ENCODE peak calls at places on chromosomes 13 and 19, in four cellular contexts. One of them, this sample, is unnamed. For H3K27me3, the result is how much of the 10 kb centered on the place peaks cover.

GRCh38 chr19:33296473-33297060 is 5.8 kb downstream of the CEBPA start:
- DNase-seq in colonic mucosa: no peak
- DNase-seq in upper lobe of left lung: peak
- DNase-seq in adrenal gland: no peak
- DNase-seq in this sample: no peak

GRCh38 chr13:46894534-46894906 is 2.3 kb downstream of the HTR2A start:
- DNase-seq in colonic mucosa: no peak
- DNase-seq in adrenal gland: no peak
- DNase-seq in upper lobe of left lung: no peak
- DNase-seq in this sample: no peak

GRCh38 chr13:45200701-45201230 is at the start of gene KCTD4:
- DNase-seq in colonic mucosa: no peak
- DNase-seq in upper lobe of left lung: no peak
- DNase-seq in adrenal gland: no peak
- DNase-seq in this sample: no peak

GRCh38 chr13:40251343-40252032 is 415.0 kb downstream of the FOXO1 start:
- DNase-seq in upper lobe of left lung: no peak
- DNase-seq in adrenal gland: no peak
- DNase-seq in colonic mucosa: no peak
- DNase-seq in this sample: no peak

GRCh38 chr13:27966641-27967202 is 2.4 kb downstream of the CDX2 start:
- DNase-seq in colonic mucosa: peak
- DNase-seq in adrenal gland: no peak
- DNase-seq in upper lobe of left lung: no peak
- DNase-seq in this sample: no peak

GRCh38 chr19:58229255-58229639 is 533 bp downstream of the ZNF544 start:
- DNase-seq in upper lobe of left lung: no peak
- DNase-seq in colonic mucosa: no peak
- DNase-seq in adrenal gland: no peak
- DNase-seq in this sample: no peak

GRCh38 chr13:98966019-98966418 is 11.8 kb downstream of the DOCK9 start:
- DNase-seq in upper lobe of left lung: no peak
- DNase-seq in adrenal gland: no peak
- DNase-seq in colonic mucosa: no peak
- DNase-seq in this sample: no peak

GRCh38 chr19:10688545-10689280 is 12.5 kb upstream of the QTRT1 start:
- DNase-seq in colonic mucosa: no peak
- DNase-seq in upper lobe of left lung: no peak
- DNase-seq in adrenal gland: no peak
- DNase-seq in this sample: peak

GRCh38 chr19:8366961-8367326 is 3.0 kb downstream of the ANGPTL4 start:
- DNase-seq in adrenal gland: no peak
- DNase-seq in upper lobe of left lung: no peak
- DNase-seq in colonic mucosa: no peak
- DNase-seq in this sample: peak

GRCh38 chr19:50427997-50428425 is 4.7 kb upstream of the MYBPC2 start:
- DNase-seq in upper lobe of left lung: peak
- DNase-seq in colonic mucosa: peak
- DNase-seq in adrenal gland: peak
- DNase-seq in this sample: peak

GRCh38 chr19:48543121-48543710 is 8.8 kb upstream of the SULT2B1 start:
- DNase-seq in upper lobe of left lung: peak
- DNase-seq in adrenal gland: no peak
- DNase-seq in colonic mucosa: peak
- DNase-seq in this sample: peak

GRCh38 chr19:929523-930258 is 3.9 kb downstream of the ARID3A start:
- DNase-seq in adrenal gland: no peak
- DNase-seq in upper lobe of left lung: no peak
- DNase-seq in colonic mucosa: no peak
- DNase-seq in this sample: no peak

GRCh38 chr19:10402441-10403038 is 802 bp downstream of the CDC37 start:
- DNase-seq in upper lobe of left lung: peak
- DNase-seq in colonic mucosa: peak
- DNase-seq in adrenal gland: no peak
- DNase-seq in this sample: no peak

GRCh38 chr13:23657056-23657455 is 86.8 kb downstream of the TNFRSF19 start:
- DNase-seq in colonic mucosa: no peak
- DNase-seq in adrenal gland: no peak
- DNase-seq in upper lobe of left lung: no peak
- DNase-seq in this sample: no peak

GRCh38 chr19:2269244-2270156 is 12.5 kb downstream of the PEAK3 start:
- DNase-seq in adrenal gland: peak
- DNase-seq in upper lobe of left lung: peak
- DNase-seq in colonic mucosa: peak
- DNase-seq in this sample: peak

GRCh38 chr13:57629391-57629804 is 2.1 kb upstream of the PCDH17 start:
- DNase-seq in upper lobe of left lung: no peak
- DNase-seq in adrenal gland: peak
- DNase-seq in colonic mucosa: no peak
- DNase-seq in this sample: no peak

GRCh38 chr13:108214511-108215383 is 589 bp downstream of the LIG4 start:
- DNase-seq in upper lobe of left lung: peak
- DNase-seq in colonic mucosa: peak
- DNase-seq in adrenal gland: no peak
- DNase-seq in this sample: no peak

GRCh38 chr19:3268763-3269162 is 44.3 kb downstream of the CELF5 start:
- DNase-seq in colonic mucosa: no peak
- DNase-seq in adrenal gland: no peak
- DNase-seq in upper lobe of left lung: no peak
- DNase-seq in this sample: no peak

GRCh38 chr13:22757530-22758120 is 423.2 kb upstream of the SGCG start:
- DNase-seq in upper lobe of left lung: no peak
- DNase-seq in colonic mucosa: no peak
- DNase-seq in adrenal gland: no peak
- DNase-seq in this sample: no peak

GRCh38 chr19:35882074-35882832 is 13.9 kb downstream of the APLP1 start:
- DNase-seq in adrenal gland: peak
- DNase-seq in upper lobe of left lung: no peak
- DNase-seq in colonic mucosa: peak
- DNase-seq in this sample: no peak

GRCh38 chr19:51807111-51807701 is 12.2 kb downstream of the FPR3 start:
- DNase-seq in colonic mucosa: no peak
- DNase-seq in adrenal gland: no peak
- DNase-seq in upper lobe of left lung: peak
- DNase-seq in this sample: no peak

GRCh38 chr13:100100115-100100879 is 11.4 kb downstream of the PCCA start:
- DNase-seq in upper lobe of left lung: no peak
- DNase-seq in adrenal gland: peak
- DNase-seq in colonic mucosa: peak
- DNase-seq in this sample: peak

GRCh38 chr19:49559928-49560327 is 20.4 kb downstream of the NOSIP start:
- DNase-seq in colonic mucosa: no peak
- DNase-seq in upper lobe of left lung: no peak
- DNase-seq in adrenal gland: no peak
- DNase-seq in this sample: no peak

GRCh38 chr13:62710766-62711165 is 1295.1 kb upstream of the PCDH20 start:
- DNase-seq in colonic mucosa: no peak
- DNase-seq in upper lobe of left lung: no peak
- DNase-seq in adrenal gland: no peak
- DNase-seq in this sample: no peak

GRCh38 chr19:35265126-35265995 is 3.4 kb upstream of the USF2 start:
- DNase-seq in colonic mucosa: no peak
- DNase-seq in upper lobe of left lung: peak
- DNase-seq in adrenal gland: peak
- DNase-seq in this sample: peak

GRCh38 chr19:38224014-38224862 is at the start of gene DPF1:
- DNase-seq in upper lobe of left lung: no peak
- DNase-seq in adrenal gland: peak
- DNase-seq in colonic mucosa: no peak
- DNase-seq in this sample: no peak

GRCh38 chr19:34837262-34837661 is 64.2 kb upstream of the ZNF599 start:
- DNase-seq in colonic mucosa: peak
- DNase-seq in adrenal gland: no peak
- DNase-seq in upper lobe of left lung: no peak
- DNase-seq in this sample: no peak

GRCh38 chr13:30830638-30830965 is 75.5 kb upstream of the MEDAG start:
- DNase-seq in upper lobe of left lung: no peak
- DNase-seq in adrenal gland: no peak
- DNase-seq in colonic mucosa: no peak
- DNase-seq in this sample: no peak

GRCh38 chr19:45423033-45423588 is 606 bp downstream of the ERCC1 start:
- DNase-seq in colonic mucosa: peak
- DNase-seq in adrenal gland: peak
- DNase-seq in upper lobe of left lung: no peak
- DNase-seq in this sample: no peak

GRCh38 chr19:45424191-45425058 is 708 bp upstream of the ERCC1 start:
- DNase-seq in upper lobe of left lung: peak
- DNase-seq in adrenal gland: peak
- DNase-seq in colonic mucosa: peak
- DNase-seq in this sample: peak

GRCh38 chr19:45420871-45421270 is 2.8 kb downstream of the ERCC1 start:
- DNase-seq in upper lobe of left lung: no peak
- DNase-seq in adrenal gland: no peak
- DNase-seq in colonic mucosa: no peak
- DNase-seq in this sample: no peak

GRCh38 chr19:45421953-45422498 is 1.7 kb downstream of the ERCC1 start:
- DNase-seq in upper lobe of left lung: no peak
- DNase-seq in adrenal gland: no peak
- DNase-seq in colonic mucosa: no peak
- DNase-seq in this sample: no peak

GRCh38 chr19:45423589-45424190 is at the start of gene ERCC1:
- DNase-seq in upper lobe of left lung: peak
- DNase-seq in colonic mucosa: no peak
- DNase-seq in adrenal gland: no peak
- DNase-seq in this sample: peak
- H3K4me3 ChIP-seq in upper lobe of left lung: peak
- H3K4me3 ChIP-seq in colonic mucosa: peak
- H3K4me3 ChIP-seq in adrenal gland: peak
- H3K4me3 ChIP-seq in this sample: peak

GRCh38 chr13:78607409-78608253 is 4.3 kb upstream of the POU4F1 start:
- DNase-seq in colonic mucosa: no peak
- DNase-seq in upper lobe of left lung: no peak
- DNase-seq in adrenal gland: no peak
- DNase-seq in this sample: no peak
- H3K27me3 ChIP-seq in colonic mucosa: half or more
- H3K27me3 ChIP-seq in upper lobe of left lung: half or more
- H3K27me3 ChIP-seq in adrenal gland: half or more
- H3K27me3 ChIP-seq in this sample: under half

GRCh38 chr13:26037302-26037701 is 14.5 kb downstream of the SHISA2 start:
- DNase-seq in upper lobe of left lung: no peak
- DNase-seq in colonic mucosa: peak
- DNase-seq in adrenal gland: no peak
- DNase-seq in this sample: no peak
- TF ChIP-seq CTCF in upper lobe of left lung: peak
- TF ChIP-seq CTCF in colonic mucosa: peak
- TF ChIP-seq CTCF in adrenal gland: no peak
- TF ChIP-seq CTCF in this sample: no peak

DNA sequence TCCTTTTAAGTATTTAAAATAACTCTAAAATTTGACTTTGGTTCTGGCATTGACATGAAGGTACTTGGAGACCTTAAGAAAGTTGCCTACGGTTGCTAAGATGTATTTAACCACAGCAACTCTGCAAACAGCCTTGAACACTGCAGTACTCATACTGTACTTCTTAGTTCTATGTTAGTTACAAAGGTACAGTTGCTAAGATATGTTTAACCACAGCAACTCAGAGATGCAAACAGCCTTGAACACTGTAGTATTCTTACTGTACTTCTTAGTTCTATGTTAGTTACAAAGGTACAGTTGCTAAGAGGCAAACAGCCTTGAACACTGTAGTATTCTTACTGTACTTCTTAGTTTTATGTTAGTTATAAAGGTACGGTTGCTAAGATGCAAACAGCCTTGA is 268.3 kb upstream of the MIR17HG start:
- DNase-seq in adrenal gland: no peak
- DNase-seq in upper lobe of left lung: no peak
- DNase-seq in colonic mucosa: no peak
- DNase-seq in this sample: no peak
- H3K4me3 ChIP-seq in adrenal gland: no peak
- H3K4me3 ChIP-seq in upper lobe of left lung: no peak
- H3K4me3 ChIP-seq in colonic mucosa: no peak
- H3K4me3 ChIP-seq in this sample: no peak